ENCODE peak calls at places on chromosomes 7 and 10, in eight cellular contexts. Z is HCT116, L is GM12892, F is suprapubic skin, O is K562, D is transverse colon, P is stomach, I is HL-60. X is an unnamed sample.

GRCh38 chr7:84697506-84697905 is 489.4 kb downstream of the SEMA3D start:
- DNase-seq in L (no peak), I (no peak), F (no peak), Z (no peak), O (no peak), D (no peak), P (no peak), X (no peak)

GRCh38 chr10:70563230-70563629 is 39.3 kb downstream of the PRF1 start:
- DNase-seq in F (peak), P (no peak), O (no peak), L (no peak), Z (no peak), D (no peak), I (no peak), X (no peak)

GRCh38 chr10:49375611-49376010 is 20.3 kb downstream of the DRGX start:
- DNase-seq in F (no peak), Z (no peak), D (no peak), L (no peak), I (no peak), O (no peak), P (no peak), X (no peak)

GRCh38 chr7:105222953-105223352 is 165.8 kb downstream of the SRPK2 start:
- DNase-seq in F (no peak), I (no peak), L (no peak), Z (no peak), P (no peak), O (no peak), D (no peak), X (no peak)

GRCh38 chr7:115844857-115845256 is 185.7 kb downstream of the TFEC start:
- DNase-seq in F (no peak), L (no peak), P (no peak), Z (no peak), D (no peak), I (no peak), O (no peak), X (no peak)

GRCh38 chr10:129658673-129659072 is 191.6 kb downstream of the MGMT start:
- DNase-seq in P (no peak), Z (no peak), O (peak), I (no peak), D (no peak), L (no peak), F (no peak), X (no peak)

GRCh38 chr7:7956531-7957221 is 11.9 kb upstream of the GLCCI1 start:
- DNase-seq in D (no peak), I (no peak), O (no peak), F (no peak), P (no peak), L (no peak), Z (no peak), X (no peak)

GRCh38 chr10:74765465-74765864 is 60.9 kb upstream of the KAT6B start:
- DNase-seq in P (no peak), D (no peak), F (no peak), I (no peak), Z (no peak), L (no peak), O (no peak), X (no peak)

GRCh38 chr7:11185179-11185578 is 211.5 kb downstream of the PHF14 start:
- DNase-seq in Z (no peak), F (no peak), O (no peak), D (no peak), P (no peak), L (no peak), I (no peak), X (no peak)

GRCh38 chr7:73573276-73573675 is 5.1 kb downstream of the TBL2 start:
- DNase-seq in P (no peak), Z (no peak), O (no peak), F (no peak), L (no peak), D (no peak), I (no peak), X (no peak)

GRCh38 chr7:45897042-45897690 is 8.9 kb downstream of the IGFBP1 start:
- DNase-seq in Z (no peak), L (no peak), D (no peak), F (no peak), P (no peak), O (no peak), I (no peak), X (no peak)

GRCh38 chr7:85392789-85393188 is 205.9 kb upstream of the SEMA3D start:
- DNase-seq in F (no peak), O (no peak), D (no peak), L (no peak), Z (no peak), I (no peak), P (no peak), X (no peak)

GRCh38 chr7:92889081-92889480 is 52.7 kb upstream of the CDK6 start:
- DNase-seq in O (no peak), L (no peak), P (no peak), I (no peak), Z (no peak), D (no peak), F (no peak), X (no peak)

GRCh38 chr7:91657386-91658120 is 222.9 kb downstream of the MTERF1 start:
- DNase-seq in O (no peak), D (no peak), Z (no peak), P (no peak), L (no peak), F (no peak), I (no peak), X (no peak)

GRCh38 chr7:66505531-66506451 is 122.9 kb upstream of the KCTD7 start:
- DNase-seq in L (no peak), D (no peak), P (peak), Z (no peak), I (no peak), O (no peak), F (peak), X (no peak)

GRCh38 chr7:45446195-45446944 is 127.8 kb upstream of the ADCY1 start:
- DNase-seq in D (no peak), L (no peak), O (no peak), F (no peak), I (no peak), P (no peak), Z (no peak), X (no peak)

GRCh38 chr7:70674268-70675025 is 457.5 kb upstream of the GALNT17 start:
- DNase-seq in D (no peak), P (no peak), Z (no peak), I (no peak), F (no peak), O (no peak), L (no peak), X (no peak)

GRCh38 chr7:99679032-99679399 is 780 bp downstream of the CYP3A5 start:
- DNase-seq in I (no peak), P (peak), D (peak), Z (peak), O (peak), L (no peak), F (no peak), X (no peak)

GRCh38 chr7:8260871-8261707 is 878 bp downstream of the ICA1 start:
- DNase-seq in D (peak), F (peak), I (peak), Z (no peak), P (peak), O (peak), L (no peak), X (peak)

GRCh38 chr10:91185239-91185875 is 35.1 kb upstream of the PCGF5 start:
- DNase-seq in O (no peak), L (no peak), I (no peak), D (no peak), Z (peak), F (no peak), P (no peak), X (no peak)

GRCh38 chr7:5827755-5828154 is 46.3 kb upstream of the RNF216 start:
- DNase-seq in F (no peak), D (peak), I (peak), L (no peak), Z (peak), O (peak), P (no peak), X (no peak)

GRCh38 chr7:114981323-114981722 is 59.4 kb downstream of the MDFIC start:
- DNase-seq in O (no peak), Z (no peak), L (no peak), P (no peak), D (no peak), I (no peak), F (no peak), X (no peak)

GRCh38 chr10:74922921-74923320 is 96.5 kb downstream of the KAT6B start:
- DNase-seq in F (no peak), I (no peak), L (no peak), P (no peak), D (no peak), O (no peak), Z (no peak), X (no peak)

GRCh38 chr10:132163278-132163765 is 23.4 kb upstream of the DPYSL4 start:
- DNase-seq in I (no peak), P (peak), F (no peak), D (peak), O (peak), L (no peak), Z (peak), X (peak)

GRCh38 chr10:43230909-43231522 is 35.8 kb downstream of the RASGEF1A start:
- DNase-seq in D (peak), Z (no peak), O (no peak), I (no peak), F (peak), L (no peak), P (no peak), X (no peak)

GRCh38 chr7:82501256-82501815 is 57.8 kb upstream of the CACNA2D1 start:
- DNase-seq in O (no peak), I (no peak), D (no peak), P (no peak), L (no peak), F (no peak), Z (no peak), X (no peak)

GRCh38 chr7:84841809-84842208 is 345.0 kb downstream of the SEMA3D start:
- DNase-seq in P (no peak), L (no peak), I (no peak), F (no peak), O (no peak), Z (no peak), D (no peak), X (no peak)

GRCh38 chr10:77771450-77771849 is 133.8 kb upstream of the KCNMA1 start:
- DNase-seq in P (no peak), I (no peak), F (no peak), D (no peak), O (no peak), Z (no peak), L (no peak), X (no peak)

GRCh38 chr7:7188091-7188490 is 5.7 kb downstream of the C1GALT1 start:
- DNase-seq in F (no peak), D (no peak), O (no peak), P (no peak), Z (no peak), L (no peak), I (no peak), X (no peak)

GRCh38 chr10:124626759-124627380 is 117.3 kb downstream of the FAM53B start:
- DNase-seq in D (peak), O (no peak), P (peak), Z (no peak), F (no peak), L (no peak), I (no peak), X (no peak)

GRCh38 chr7:91784469-91784868 is 96.0 kb downstream of the MTERF1 start:
- DNase-seq in I (no peak), D (no peak), L (no peak), P (no peak), F (no peak), Z (peak), O (peak), X (no peak)

GRCh38 chr7:78265486-78265885 is 466.9 kb downstream of the PHTF2 start:
- DNase-seq in I (no peak), O (no peak), P (no peak), Z (no peak), F (no peak), L (no peak), D (no peak), X (no peak)

GRCh38 chr7:21768279-21768678 is 177.4 kb downstream of the CDCA7L start:
- DNase-seq in P (no peak), I (no peak), F (no peak), O (no peak), D (no peak), L (no peak), Z (no peak), X (no peak)

GRCh38 chr10:118408145-118408544 is 66.0 kb upstream of the FAM204A start:
- DNase-seq in D (no peak), F (no peak), Z (no peak), I (no peak), L (no peak), P (no peak), O (no peak), X (no peak)

GRCh38 chr10:43749940-43750552 is 101.4 kb upstream of the ZNF32 start:
- DNase-seq in D (no peak), L (no peak), O (no peak), I (no peak), P (no peak), F (no peak), Z (no peak), X (no peak)

GRCh38 chr7:128937647-128938523 is at the start of gene IRF5:
- DNase-seq in P (peak), Z (peak), F (no peak), D (peak), L (peak), O (no peak), I (peak), X (no peak)

GRCh38 chr7:50952544-50952943 is 169.8 kb upstream of the GRB10 start:
- DNase-seq in Z (no peak), L (no peak), O (no peak), D (no peak), P (no peak), I (no peak), F (no peak), X (no peak)

GRCh38 chr7:50952120-50952519 is 169.4 kb upstream of the GRB10 start:
- DNase-seq in L (no peak), F (no peak), I (no peak), O (no peak), D (no peak), P (no peak), Z (no peak), X (no peak)

GRCh38 chr7:50953820-50954219 is 171.1 kb upstream of the GRB10 start:
- DNase-seq in O (no peak), D (no peak), L (no peak), P (no peak), I (no peak), Z (no peak), F (no peak), X (no peak)

GRCh38 chr7:50954245-50954644 is 171.5 kb upstream of the GRB10 start:
- DNase-seq in D (no peak), P (no peak), O (no peak), L (no peak), F (no peak), Z (no peak), I (no peak), X (no peak)

GRCh38 chr7:50953303-50953702 is 170.6 kb upstream of the GRB10 start:
- DNase-seq in F (no peak), D (no peak), O (no peak), L (no peak), P (no peak), I (no peak), Z (no peak), X (no peak)
- TF ChIP-seq POLR2AphosphoS5 in F (no peak), D (no peak), O (no peak), L (no peak), P (no peak), I (no peak), Z (no peak), X (no peak)

GRCh38 chr10:122480146-122480833 is 18.9 kb downstream of the HTRA1 start:
- DNase-seq in L (no peak), I (no peak), P (no peak), Z (no peak), F (no peak), D (no peak), O (no peak), X (no peak)
- TF ChIP-seq POLR2AphosphoS5 in L (no peak), I (no peak), P (no peak), Z (no peak), F (no peak), D (no peak), O (no peak), X (no peak)

DNA sequence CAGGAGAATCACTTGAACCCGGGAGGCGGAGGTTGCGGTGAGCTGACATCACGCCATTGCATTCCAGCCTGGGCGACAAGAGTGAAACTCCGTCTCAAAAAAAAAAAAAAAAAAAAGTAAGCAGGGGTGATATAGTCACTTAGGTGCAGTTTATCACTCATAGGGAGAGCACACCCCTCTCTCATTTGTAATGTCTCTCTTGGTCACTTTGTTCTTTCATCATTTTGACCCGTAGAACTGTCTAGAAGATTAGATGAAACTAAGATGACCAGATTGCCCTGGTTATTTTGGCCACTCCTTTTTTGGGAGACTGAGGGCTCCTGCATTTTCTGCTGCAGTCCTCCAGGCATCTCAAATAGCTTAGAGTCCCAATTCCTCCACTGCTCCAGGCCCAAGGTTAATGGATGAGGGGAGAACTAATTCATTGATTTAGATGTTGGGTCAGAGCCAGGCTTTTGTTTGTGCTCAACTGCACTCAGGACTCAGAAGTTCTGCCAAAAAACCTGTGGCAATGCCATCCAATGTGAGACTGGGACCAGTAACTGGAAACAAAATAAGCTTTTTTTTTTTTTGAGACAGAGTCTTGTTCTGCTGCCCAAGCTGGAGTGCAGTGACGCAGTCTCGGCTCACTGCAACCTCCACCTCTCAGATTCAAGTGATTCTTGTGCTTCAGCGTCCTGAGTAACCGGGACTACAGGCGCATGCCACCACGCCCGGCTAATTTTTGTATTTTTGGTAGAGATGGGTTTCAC is 49.9 kb upstream of the CAMK1D start:
- DNase-seq in L (no peak), I (no peak), O (no peak), Z (no peak), P (peak), D (no peak), F (no peak), X (no peak)
- TF ChIP-seq POLR2AphosphoS5 in L (no peak), I (no peak), O (no peak), Z (no peak), P (no peak), D (no peak), F (no peak), X (no peak)

DNA sequence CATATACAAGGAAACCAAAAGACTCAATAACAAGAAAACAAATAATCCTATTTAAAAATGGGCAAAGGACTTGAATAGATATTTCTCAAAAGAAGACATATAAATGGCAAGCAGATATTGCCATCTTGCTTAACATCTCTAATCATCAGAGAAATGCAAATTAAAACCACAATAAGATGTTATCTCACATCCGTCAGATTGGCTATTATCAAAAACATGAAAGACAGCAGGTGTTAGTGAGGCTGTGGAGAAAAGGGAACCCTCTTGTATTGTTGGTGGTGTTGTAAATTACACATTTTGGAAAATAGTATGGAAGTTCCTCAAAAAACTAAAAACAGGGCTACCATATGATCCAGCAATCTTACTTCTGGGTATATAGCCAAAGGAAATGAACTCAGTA is 25.7 kb downstream of the OPALIN start:
- DNase-seq in D (no peak), L (no peak), F (no peak), P (no peak), O (no peak), I (no peak), Z (no peak), X (no peak)
- TF ChIP-seq POLR2AphosphoS5 in D (no peak), L (no peak), F (no peak), P (no peak), O (no peak), I (no peak), Z (no peak), X (no peak)

GRCh38 chr7:47458057-47458456 is 123.9 kb downstream of the TNS3 start:
- DNase-seq in D (peak), P (peak), Z (no peak), O (no peak), L (no peak), F (peak), I (no peak), X (no peak)
- TF ChIP-seq POLR2AphosphoS5 in D (no peak), P (no peak), Z (no peak), O (no peak), L (no peak), F (peak), I (no peak), X (no peak)

GRCh38 chr7:101984141-101984879 is 166.9 kb downstream of the CUX1 start:
- DNase-seq in Z (no peak), L (no peak), I (no peak), F (no peak), O (no peak), D (peak), P (no peak), X (no peak)

GRCh38 chr7:101984997-101985645 is 167.7 kb downstream of the CUX1 start:
- DNase-seq in I (no peak), F (no peak), Z (no peak), L (no peak), O (no peak), P (no peak), D (no peak), X (no peak)

GRCh38 chr7:101986335-101986734 is 168.9 kb downstream of the CUX1 start:
- DNase-seq in P (no peak), L (no peak), D (no peak), F (no peak), Z (no peak), O (no peak), I (no peak), X (no peak)

GRCh38 chr7:101985646-101986199 is 168.3 kb downstream of the CUX1 start:
- DNase-seq in D (no peak), I (no peak), L (no peak), O (no peak), Z (no peak), F (no peak), P (no peak), X (no peak)

DNA sequence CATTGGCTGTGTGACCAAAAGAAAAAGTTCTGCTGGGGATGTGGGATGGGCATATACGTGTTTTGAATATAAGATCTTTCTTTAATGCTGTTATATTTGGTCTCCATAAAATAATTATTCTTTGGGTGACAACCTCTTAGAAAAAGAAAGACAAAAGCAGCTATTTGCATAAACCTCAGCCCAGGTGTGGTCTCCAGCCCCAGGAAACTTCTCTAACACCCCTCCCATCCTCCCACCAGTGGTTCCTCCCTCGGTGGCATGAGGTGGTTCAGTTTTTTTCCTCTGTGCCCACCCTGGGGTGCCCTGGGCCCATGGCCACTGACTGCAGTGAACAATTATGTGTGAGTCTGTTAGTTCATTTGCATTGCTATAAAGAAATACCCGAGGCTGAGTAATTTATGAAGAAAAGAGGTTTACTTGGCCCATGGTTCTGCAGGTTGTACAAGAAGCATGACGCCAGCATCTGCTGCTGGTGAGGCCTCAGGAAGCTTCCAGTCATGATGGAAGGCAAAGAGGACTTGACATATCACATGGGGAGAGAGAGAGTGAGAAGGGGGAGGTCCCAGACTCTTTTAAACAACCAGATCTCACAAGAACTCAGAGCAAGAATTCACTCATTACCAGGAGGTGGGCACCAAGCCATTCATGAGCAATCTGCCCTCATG is 165.9 kb downstream of the CUX1 start:
- DNase-seq in D (no peak), Z (no peak), I (no peak), L (no peak), P (no peak), O (no peak), F (no peak), X (no peak)
- TF ChIP-seq POLR2AphosphoS5 in D (no peak), Z (no peak), I (no peak), L (no peak), P (no peak), O (no peak), F (no peak), X (no peak)

X was measured in GM12891.